ENCODE peak calls at places on chromosome 3, in four cellular contexts. R, S, W and K are unnamed samples.

GRCh38 chr3:1275495-1275894 is 182.7 kb downstream of the CNTN6 start:
- DNase-seq in R (no peak), W (no peak), S (no peak), K (no peak)

GRCh38 chr3:140013220-140013619 is 78.2 kb downstream of the CLSTN2 start:
- DNase-seq in S (no peak), R (no peak), W (no peak), K (no peak)

GRCh38 chr3:31968927-31969418 is 12.1 kb downstream of the OSBPL10 start:
- DNase-seq in W (no peak), S (peak; percentile 86), R (peak; percentile 96), K (no peak)

GRCh38 chr3:179449621-179450020 is 1.6 kb downstream of the GNB4 start:
- DNase-seq in W (no peak), R (no peak), S (no peak), K (no peak)

GRCh38 chr3:129567176-129567705 is 24.3 kb downstream of the H1-8 start:
- DNase-seq in R (no peak), S (no peak), W (no peak), K (peak; percentile 83)

GRCh38 chr3:159513867-159514380 is 474.7 kb upstream of the IL12A start:
- DNase-seq in S (no peak), W (no peak), R (no peak), K (peak; percentile 16)

GRCh38 chr3:61438253-61439115 is 122.9 kb upstream of the PTPRG start:
- DNase-seq in R (peak; percentile 5), S (no peak), W (no peak), K (no peak)

GRCh38 chr3:149424921-149425320 is 47.5 kb upstream of the TM4SF1 start:
- DNase-seq in S (no peak), R (no peak), W (no peak), K (no peak)

DNA sequence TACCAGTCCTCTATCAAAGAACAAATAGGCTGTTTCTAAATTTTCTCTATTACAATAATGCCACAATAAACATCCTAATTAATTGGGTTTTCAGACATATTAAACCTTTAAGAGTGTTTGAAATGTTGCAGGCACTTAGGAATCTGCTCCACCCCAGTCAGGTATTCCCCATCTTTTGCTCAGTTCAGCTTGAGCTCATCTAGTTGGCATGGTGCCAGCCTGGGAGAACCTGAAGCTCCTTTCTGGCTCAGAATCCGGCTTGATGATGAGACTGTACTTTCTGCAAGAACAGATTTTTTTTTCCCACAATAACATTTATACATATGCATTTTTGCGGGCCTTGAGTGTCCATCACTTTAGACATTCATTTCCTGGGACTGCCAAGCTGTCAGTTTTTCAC is 7.8 kb upstream of the OXSR1 start:
- DNase-seq in W (no peak), R (no peak), S (no peak), K (no peak)
- TF ChIP-seq ELF1 in W (no peak), R (no peak), S (no peak), K (no peak)

GRCh38 chr3:55525436-55525835 is 38.3 kb upstream of the WNT5A start:
- DNase-seq in W (no peak), S (no peak), R (no peak), K (no peak)
- TF ChIP-seq ELF1 in W (no peak), S (no peak), R (no peak), K (no peak)

DNA sequence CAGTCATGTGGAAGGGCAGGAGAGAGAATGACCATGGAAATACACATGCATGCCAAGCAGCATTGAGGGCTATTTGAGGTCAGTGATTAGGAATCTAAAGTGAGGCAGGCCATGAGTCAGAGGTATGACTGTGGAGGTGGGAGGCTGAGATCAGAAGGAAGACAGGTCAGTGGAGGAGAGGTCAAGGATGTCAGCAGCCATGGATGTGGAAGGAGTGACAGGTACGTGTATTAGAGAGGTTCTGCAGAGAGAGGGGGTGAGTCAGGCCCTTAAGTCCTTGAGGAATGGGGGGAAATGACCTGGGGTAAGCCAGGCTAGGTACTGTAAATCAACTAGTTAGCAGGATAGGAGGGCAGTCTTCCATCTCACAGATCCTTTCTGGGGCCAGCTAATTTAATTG is 166.6 kb downstream of the ANO10 start:
- DNase-seq in W (no peak), R (peak; percentile 52), S (peak; percentile 82), K (no peak)
- TF ChIP-seq ELF1 in W (no peak), R (no peak), S (no peak), K (no peak)

GRCh38 chr3:47414666-47415587 is 34.1 kb downstream of the PTPN23 start:
- DNase-seq in S (no peak), W (no peak), R (no peak), K (no peak)
- TF ChIP-seq ELF1 in S (no peak), W (no peak), R (no peak), K (no peak)

DNA sequence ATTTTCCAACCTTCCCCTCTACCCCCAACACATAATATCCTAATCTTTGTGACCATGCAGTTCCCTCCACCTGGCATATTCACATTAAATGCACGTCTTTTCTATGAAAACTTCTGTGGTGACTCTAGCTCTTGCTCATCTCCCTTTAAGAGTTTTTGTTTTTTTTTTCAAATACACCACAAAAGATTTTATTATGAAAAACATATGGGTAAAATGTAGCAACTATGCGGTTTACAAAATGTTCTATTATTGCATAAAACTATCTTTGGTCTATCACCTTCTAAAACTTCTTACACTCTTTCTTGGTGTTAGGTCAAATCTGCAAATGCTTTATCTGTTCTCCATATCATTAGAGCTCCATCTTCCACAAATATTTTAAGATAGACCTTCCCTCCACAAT is 38.6 kb upstream of the ADGRG7 start:
- DNase-seq in S (no peak), R (no peak), W (no peak), K (no peak)
- TF ChIP-seq ELF1 in S (no peak), R (no peak), W (no peak), K (no peak)

GRCh38 chr3:16061491-16061890 is 113.0 kb upstream of the GALNT15 start:
- DNase-seq in W (no peak), S (no peak), R (no peak), K (no peak)

GRCh38 chr3:16059081-16059537 is 115.4 kb upstream of the GALNT15 start:
- DNase-seq in R (no peak), S (no peak), W (no peak), K (no peak)

GRCh38 chr3:16060945-16061344 is 113.5 kb upstream of the GALNT15 start:
- DNase-seq in R (no peak), W (no peak), S (no peak), K (no peak)

GRCh38 chr3:16059700-16060357 is 114.7 kb upstream of the GALNT15 start:
- DNase-seq in S (peak; percentile 19), W (no peak), R (no peak), K (no peak)

DNA sequence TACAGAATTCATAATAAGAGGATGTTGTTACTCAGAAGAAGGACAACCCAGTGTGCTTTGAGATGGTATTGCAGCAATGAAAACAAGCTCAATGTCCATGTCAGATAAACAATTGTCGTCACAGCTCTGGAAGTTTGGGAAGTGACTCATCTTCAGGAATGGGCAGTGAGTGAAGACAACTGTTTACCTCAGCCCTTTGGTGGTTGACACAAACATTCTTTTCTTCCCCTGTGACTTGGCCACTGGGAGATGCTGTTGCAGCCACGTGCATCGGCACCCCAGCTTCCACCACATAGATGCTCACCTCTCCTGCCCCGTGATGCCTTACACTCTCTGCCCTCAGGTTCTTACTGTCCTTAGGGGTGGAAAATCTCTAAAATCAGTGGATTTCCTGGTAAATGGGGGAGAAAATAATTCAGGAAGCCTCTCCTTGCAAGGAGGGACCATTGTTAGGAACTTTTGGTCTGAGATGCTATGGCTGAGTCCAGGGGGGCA is 114.1 kb upstream of the GALNT15 start:
- DNase-seq in R (peak; percentile 98), S (peak; percentile 96), W (no peak), K (no peak)
- TF ChIP-seq ELF1 in R (peak; percentile 31), S (no peak), W (no peak), K (no peak)